ENCODE peak calls at places on chromosomes 2 and 18, in ten cellular contexts. U is Caco-2, A is IMR-90, T is neural progenitor cell, D is lower lobe of right lung, I is psoas muscle, X is GM23338, O is BJ, F is mesenchymal stem cell, K is thyroid gland. H is an unnamed sample.

GRCh38 chr2:230774348-230774951 is 61.8 kb downstream of the CAB39 start:
- DNase-seq in U (no peak), A (peak; percentile 92), T (no peak), D (no peak), I (no peak), X (no peak), O (peak; percentile 78), F (peak; percentile 94), K (no peak), H (peak; percentile 51)

GRCh38 chr2:121524650-121525425 is 5.8 kb upstream of the RNU4ATAC start:
- DNase-seq in U (no peak), A (no peak), T (peak; percentile 22), D (no peak), I (no peak), X (no peak), O (no peak), F (no peak), K (no peak), H (no peak)

GRCh38 chr18:54247488-54248175 is 21.7 kb upstream of the POLI start:
- DNase-seq in U (no peak), A (no peak), T (peak; percentile 62), D (no peak), I (no peak), X (peak; percentile 42), O (no peak), F (peak; percentile 15), K (no peak), H (no peak)

GRCh38 chr2:128280901-128281321 is 37.8 kb downstream of the HS6ST1 start:
- DNase-seq in U (no peak), A (no peak), T (no peak), D (peak; percentile 51), I (peak; percentile 37), X (no peak), O (no peak), F (no peak), K (peak; percentile 36), H (no peak)

GRCh38 chr2:9002637-9003365 is 683 bp downstream of the MBOAT2 start:
- DNase-seq in U (peak; percentile 16), A (no peak), T (peak; percentile 56), D (peak; percentile 52), I (peak; percentile 16), X (peak; percentile 54), O (no peak), F (peak; percentile 53), K (peak; percentile 15), H (no peak)

GRCh38 chr2:237485844-237486243 is 1.2 kb upstream of the MLPH start:
- DNase-seq in U (no peak), A (no peak), T (no peak), D (no peak), I (no peak), X (peak; percentile 50), O (no peak), F (peak; percentile 28), K (no peak), H (no peak)

GRCh38 chr18:48983793-48984437 is 33.1 kb upstream of the SMAD7 start:
- DNase-seq in U (no peak), A (peak; percentile 18), T (no peak), D (no peak), I (no peak), X (no peak), O (no peak), F (peak; percentile 37), K (peak; percentile 92), H (no peak)

GRCh38 chr2:4914551-4914950 is 777.6 kb upstream of the SOX11 start:
- DNase-seq in U (no peak), A (no peak), T (no peak), D (no peak), I (no peak), X (no peak), O (no peak), F (peak; percentile 86), K (no peak), H (no peak)

GRCh38 chr2:182591774-182592173 is 124.3 kb upstream of the DNAJC10 start:
- DNase-seq in U (no peak), A (no peak), T (no peak), D (no peak), I (no peak), X (peak; percentile 18), O (no peak), F (no peak), K (no peak), H (no peak)

GRCh38 chr2:12678189-12678588 is 38.5 kb upstream of the TRIB2 start:
- DNase-seq in U (no peak), A (peak; percentile 12), T (no peak), D (no peak), I (no peak), X (no peak), O (no peak), F (no peak), K (no peak), H (no peak)

GRCh38 chr18:31684279-31685096 is at the start of gene B4GALT6:
- DNase-seq in U (peak; percentile 57), A (no peak), T (peak; percentile 92), D (peak; percentile 48), I (peak; percentile 19), X (peak; percentile 84), O (no peak), F (peak; percentile 53), K (peak; percentile 16), H (no peak)

GRCh38 chr18:6414118-6414722 is 491 bp downstream of the L3MBTL4 start:
- DNase-seq in U (peak; percentile 52), A (no peak), T (peak; percentile 67), D (peak; percentile 87), I (peak; percentile 69), X (peak; percentile 71), O (no peak), F (peak; percentile 33), K (peak; percentile 86), H (no peak)

DNA sequence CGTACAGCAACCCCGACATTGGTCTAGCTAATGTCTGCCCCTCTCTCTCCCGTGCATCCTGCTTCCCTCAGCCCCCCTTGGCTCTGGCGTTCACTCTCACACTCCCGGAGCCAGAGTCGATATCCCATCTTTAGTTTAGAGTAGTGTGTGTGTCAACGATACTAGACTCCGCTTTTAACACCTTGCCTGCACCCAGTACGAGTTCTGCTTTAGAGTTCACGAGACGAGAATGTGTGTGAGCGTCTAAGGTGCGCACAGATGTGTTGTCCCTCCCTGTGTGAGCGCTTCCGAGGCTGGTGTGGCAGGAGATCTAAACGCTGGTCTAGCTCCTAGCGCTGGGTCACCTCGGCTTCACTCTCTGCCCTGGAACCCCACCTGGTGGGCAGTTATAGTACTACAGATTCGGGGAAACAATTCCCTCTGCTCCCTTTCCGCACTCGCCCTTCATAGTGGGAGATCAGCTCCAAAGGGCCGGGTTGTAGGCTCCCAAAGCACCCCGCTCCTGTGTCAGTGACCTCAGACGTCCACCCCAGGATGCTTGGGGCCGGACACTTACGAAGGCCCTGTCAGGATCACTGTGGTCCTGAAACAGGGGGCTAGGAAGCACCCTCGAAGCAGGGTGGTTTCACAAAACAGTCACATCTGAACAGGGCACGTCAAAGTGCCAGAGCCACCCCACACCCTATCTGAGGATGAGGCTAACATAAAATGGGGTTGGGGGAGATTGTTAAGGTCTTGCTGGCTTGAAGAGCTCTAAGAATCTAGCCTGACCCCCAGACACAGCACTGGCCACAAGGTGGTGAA is 2.7 kb upstream of the CYP26B1 start:
- DNase-seq in U (peak; percentile 92), A (peak; percentile 64), T (peak; percentile 88), D (peak; percentile 59), I (peak; percentile 66), X (peak; percentile 92), O (no peak), F (peak; percentile 73), K (peak; percentile 79), H (peak; percentile 29)
- H3K27me3 ChIP-seq in U (peaks cover 16% of the 10 kb centered on the region), A (peaks cover 89% of the 10 kb centered on the region), T (peaks cover 75% of the 10 kb centered on the region), D (peaks cover 58% of the 10 kb centered on the region), I (peaks cover 22% of the 10 kb centered on the region), X (peaks cover 75% of the 10 kb centered on the region), O (peaks cover 49% of the 10 kb centered on the region), F (peaks cover 69% of the 10 kb centered on the region), K (peaks cover 30% of the 10 kb centered on the region), H (peaks cover 83% of the 10 kb centered on the region)

GRCh38 chr18:79397830-79398761 is 2.4 kb downstream of the NFATC1 start:
- DNase-seq in U (no peak), A (no peak), T (no peak), D (peak; percentile 50), I (peak; percentile 12), X (no peak), O (no peak), F (no peak), K (no peak), H (no peak)
- H3K27me3 ChIP-seq in U (no peaks in the 10 kb centered on the region), A (peaks cover 4% of the 10 kb centered on the region), T (peaks cover 74% of the 10 kb centered on the region), D (peaks cover 3% of the 10 kb centered on the region), I (no peaks in the 10 kb centered on the region), X (peaks cover 63% of the 10 kb centered on the region), O (no peaks in the 10 kb centered on the region), F (peaks cover 1% of the 10 kb centered on the region), K (no peaks in the 10 kb centered on the region), H (peaks cover 29% of the 10 kb centered on the region)

DNA sequence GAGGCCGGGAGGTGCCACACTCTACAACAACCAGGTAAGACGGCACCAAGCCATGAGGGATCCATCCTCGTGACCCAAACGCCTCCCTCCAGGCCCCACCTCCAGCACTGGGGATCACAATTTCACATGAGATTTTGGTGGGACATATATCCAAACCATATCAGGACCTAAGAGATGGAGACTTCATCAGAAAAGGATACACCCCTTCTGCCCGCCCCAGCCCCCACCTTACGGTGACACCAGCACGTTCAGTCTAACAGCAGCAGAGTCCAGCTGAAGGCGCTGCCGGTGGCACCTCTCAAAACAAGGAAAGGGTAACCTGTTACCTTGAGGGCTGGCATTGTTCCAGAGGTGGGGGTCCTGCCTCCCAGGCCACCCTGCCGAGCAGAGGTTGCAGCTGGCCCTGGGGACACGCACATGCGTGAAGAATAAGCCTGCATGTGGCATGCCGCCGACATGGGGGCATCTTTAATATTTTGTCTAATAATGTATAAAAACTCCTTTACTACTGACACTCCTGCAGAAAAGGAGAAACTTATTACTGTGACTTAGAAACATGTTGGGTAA is 154.4 kb downstream of the GALR1 start:
- DNase-seq in U (no peak), A (no peak), T (no peak), D (no peak), I (no peak), X (no peak), O (no peak), F (no peak), K (no peak), H (no peak)
- H3K27me3 ChIP-seq in U (no peaks in the 10 kb centered on the region), A (no peaks in the 10 kb centered on the region), T (no peaks in the 10 kb centered on the region), D (no peaks in the 10 kb centered on the region), I (no peaks in the 10 kb centered on the region), X (no peaks in the 10 kb centered on the region), O (no peaks in the 10 kb centered on the region), F (peaks cover under 1% of the 10 kb centered on the region), K (no peaks in the 10 kb centered on the region), H (no peaks in the 10 kb centered on the region)

GRCh38 chr2:98761909-98762308 is 31.0 kb upstream of the MGAT4A start:
- DNase-seq in U (no peak), A (no peak), T (no peak), D (no peak), I (no peak), X (no peak), O (no peak), F (no peak), K (no peak), H (no peak)

GRCh38 chr2:98759827-98760625 is 29.1 kb upstream of the MGAT4A start:
- DNase-seq in U (no peak), A (no peak), T (no peak), D (no peak), I (no peak), X (no peak), O (no peak), F (no peak), K (no peak), H (no peak)

GRCh38 chr2:98759338-98759737 is 28.4 kb upstream of the MGAT4A start:
- DNase-seq in U (no peak), A (no peak), T (no peak), D (no peak), I (no peak), X (no peak), O (no peak), F (no peak), K (no peak), H (no peak)

GRCh38 chr2:98763209-98763951 is 32.4 kb upstream of the MGAT4A start:
- DNase-seq in U (no peak), A (no peak), T (no peak), D (no peak), I (no peak), X (no peak), O (no peak), F (no peak), K (no peak), H (no peak)

GRCh38 chr2:98761267-98761781 is 30.4 kb upstream of the MGAT4A start:
- DNase-seq in U (no peak), A (no peak), T (no peak), D (no peak), I (no peak), X (peak; percentile 17), O (no peak), F (no peak), K (no peak), H (no peak)
- H3K27me3 ChIP-seq in U (no peaks in the 10 kb centered on the region), A (peaks cover 14% of the 10 kb centered on the region), T (no peaks in the 10 kb centered on the region), D (no peaks in the 10 kb centered on the region), I (no peaks in the 10 kb centered on the region), X (no peaks in the 10 kb centered on the region), O (no peaks in the 10 kb centered on the region), F (peaks cover 11% of the 10 kb centered on the region), K (no peaks in the 10 kb centered on the region), H (peaks cover 12% of the 10 kb centered on the region)

H was measured in AG04450.